ENCODE peak calls at places on chromosome 22, in six cellular contexts. Z is tibial nerve, D is upper lobe of right lung, A is heart right ventricle, S is sigmoid colon, E is K562. R is an unnamed sample.

GRCh38 chr22:20121856-20122415 is 4.9 kb upstream of the TRMT2A start:
- DNase-seq in Z (no peak), D (no peak), A (no peak), S (no peak), E (no peak), R (no peak)

GRCh38 chr22:26689553-26690301 is 32.3 kb downstream of the MIAT start:
- DNase-seq in Z (no peak), D (no peak), A (no peak), S (no peak), E (no peak), R (no peak)

GRCh38 chr22:50627452-50627913 is 469 bp downstream of the ARSA start:
- DNase-seq in Z (no peak), D (no peak), A (peak; percentile 40), S (peak; percentile 70), E (no peak), R (no peak)

GRCh38 chr22:25979968-25980367 is 189.3 kb upstream of the SEZ6L start:
- DNase-seq in Z (no peak), D (no peak), A (no peak), S (no peak), E (no peak), R (no peak)

GRCh38 chr22:25884121-25884520 is 142.1 kb downstream of the MYO18B start:
- DNase-seq in Z (no peak), D (no peak), A (no peak), S (no peak), E (no peak), R (no peak)

GRCh38 chr22:50473855-50474671 is 772 bp downstream of the SBF1 start:
- DNase-seq in Z (no peak), D (peak; percentile 79), A (peak; percentile 40), S (peak; percentile 65), E (peak; percentile 51), R (no peak)

GRCh38 chr22:29030618-29031235 is 30.9 kb downstream of the C22orf31 start:
- DNase-seq in Z (peak; percentile 65), D (peak; percentile 89), A (peak; percentile 71), S (peak; percentile 89), E (peak; percentile 67), R (no peak)

GRCh38 chr22:28051787-28052356 is 132.8 kb upstream of the PITPNB start:
- DNase-seq in Z (peak; percentile 64), D (peak; percentile 82), A (peak; percentile 81), S (peak; percentile 84), E (peak; percentile 29), R (no peak)

GRCh38 chr22:28822930-28823481 is 22.6 kb upstream of the XBP1 start:
- DNase-seq in Z (no peak), D (no peak), A (no peak), S (no peak), E (no peak), R (no peak)

GRCh38 chr22:37990862-37991261 is 6.5 kb upstream of the SOX10 start:
- DNase-seq in Z (no peak), D (no peak), A (no peak), S (no peak), E (no peak), R (no peak)

GRCh38 chr22:30313527-30314385 is 13.0 kb downstream of the TBC1D10A start:
- DNase-seq in Z (no peak), D (no peak), A (no peak), S (no peak), E (no peak), R (no peak)

GRCh38 chr22:19035474-19036228 is 86.6 kb downstream of the DGCR2 start:
- DNase-seq in Z (no peak), D (peak; percentile 58), A (no peak), S (no peak), E (peak; percentile 68), R (no peak)

GRCh38 chr22:28075260-28075981 is 156.4 kb upstream of the PITPNB start:
- DNase-seq in Z (peak; percentile 22), D (no peak), A (no peak), S (peak; percentile 71), E (peak; percentile 10), R (no peak)

GRCh38 chr22:41092847-41093371 is 517 bp downstream of the EP300 start:
- DNase-seq in Z (no peak), D (peak; percentile 74), A (peak; percentile 29), S (no peak), E (peak; percentile 9), R (peak; percentile 12)

GRCh38 chr22:49489821-49490220 is 337.9 kb downstream of the BRD1 start:
- DNase-seq in Z (no peak), D (no peak), A (no peak), S (no peak), E (no peak), R (no peak)

GRCh38 chr22:27151407-27151806 is 494.0 kb downstream of the MIAT start:
- DNase-seq in Z (no peak), D (no peak), A (no peak), S (no peak), E (no peak), R (no peak)

GRCh38 chr22:11066458-11067285 is 4461.3 kb upstream of the OR11H1 start:
- DNase-seq in Z (no peak), D (peak; percentile 72), A (no peak), S (peak; percentile 78), E (peak; percentile 31), R (no peak)

GRCh38 chr22:46678785-46679700 is 58.9 kb downstream of the GRAMD4 start:
- DNase-seq in Z (no peak), D (no peak), A (no peak), S (no peak), E (no peak), R (no peak)

GRCh38 chr22:48245119-48245485 is 1482.7 kb downstream of the TBC1D22A start:
- DNase-seq in Z (no peak), D (no peak), A (no peak), S (peak; percentile 32), E (no peak), R (no peak)

GRCh38 chr22:39536711-39537110 is 4.2 kb upstream of the RPS19BP1 start:
- DNase-seq in Z (no peak), D (no peak), A (no peak), S (no peak), E (no peak), R (no peak)

GRCh38 chr22:41327124-41327523 is 25.8 kb downstream of the ZC3H7B start:
- DNase-seq in Z (no peak), D (no peak), A (no peak), S (no peak), E (no peak), R (no peak)

GRCh38 chr22:48951836-48952235 is 875.8 kb downstream of the BRD1 start:
- DNase-seq in Z (no peak), D (no peak), A (no peak), S (peak; percentile 38), E (no peak), R (no peak)

GRCh38 chr22:38248280-38248679 is 24.5 kb downstream of the TMEM184B start:
- DNase-seq in Z (no peak), D (no peak), A (no peak), S (no peak), E (no peak), R (no peak)

GRCh38 chr22:27460596-27461347 is 340.8 kb downstream of the MN1 start:
- DNase-seq in Z (peak; percentile 20), D (no peak), A (peak; percentile 30), S (peak; percentile 73), E (no peak), R (no peak)

GRCh38 chr22:42947211-42947990 is 67.5 kb downstream of the PACSIN2 start:
- DNase-seq in Z (no peak), D (no peak), A (peak; percentile 70), S (no peak), E (no peak), R (no peak)

GRCh38 chr22:42950281-42950680 is 64.7 kb downstream of the PACSIN2 start:
- DNase-seq in Z (no peak), D (no peak), A (no peak), S (no peak), E (no peak), R (no peak)

GRCh38 chr22:42946551-42947198 is 68.3 kb downstream of the PACSIN2 start:
- DNase-seq in Z (no peak), D (no peak), A (no peak), S (no peak), E (no peak), R (no peak)

GRCh38 chr22:42949159-42949558 is 65.8 kb downstream of the PACSIN2 start:
- DNase-seq in Z (no peak), D (no peak), A (no peak), S (no peak), E (no peak), R (no peak)

DNA sequence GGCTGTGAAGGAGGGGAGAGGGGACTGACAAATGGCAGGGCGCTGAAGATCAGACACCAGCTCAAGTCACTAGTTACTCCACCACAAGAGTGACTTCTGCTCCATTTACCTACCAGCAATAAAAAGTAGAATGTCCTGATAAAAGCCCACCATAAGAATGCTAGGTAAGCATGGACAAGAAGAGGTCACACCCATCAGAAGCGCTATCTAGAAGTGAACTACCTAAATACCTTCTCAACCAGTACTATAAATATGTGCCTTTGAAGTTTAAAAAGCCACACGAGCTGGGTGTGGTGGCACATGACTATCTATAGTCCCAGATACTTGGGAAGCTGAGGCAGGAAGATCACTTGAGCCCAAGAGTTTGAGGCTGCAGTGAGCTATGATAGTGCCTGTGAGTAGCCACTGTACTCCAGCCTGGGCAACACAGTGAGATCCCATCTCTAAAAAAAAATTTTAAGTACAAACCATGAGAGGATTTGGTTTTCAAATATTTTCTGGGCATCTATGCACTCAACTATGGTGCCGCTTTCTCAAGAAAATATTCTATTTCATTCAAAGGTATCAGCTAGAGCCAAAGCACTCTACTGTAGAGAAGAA is 66.6 kb downstream of the PACSIN2 start:
- DNase-seq in Z (no peak), D (no peak), A (no peak), S (no peak), E (no peak), R (no peak)
- H3K4me1 ChIP-seq in Z (peaks cover 86% of the 10 kb centered on the region), D (peaks cover 39% of the 10 kb centered on the region), A (peaks cover 74% of the 10 kb centered on the region), S (peaks cover 73% of the 10 kb centered on the region), E (peaks cover 11% of the 10 kb centered on the region), R (peaks cover 8% of the 10 kb centered on the region)

DNA sequence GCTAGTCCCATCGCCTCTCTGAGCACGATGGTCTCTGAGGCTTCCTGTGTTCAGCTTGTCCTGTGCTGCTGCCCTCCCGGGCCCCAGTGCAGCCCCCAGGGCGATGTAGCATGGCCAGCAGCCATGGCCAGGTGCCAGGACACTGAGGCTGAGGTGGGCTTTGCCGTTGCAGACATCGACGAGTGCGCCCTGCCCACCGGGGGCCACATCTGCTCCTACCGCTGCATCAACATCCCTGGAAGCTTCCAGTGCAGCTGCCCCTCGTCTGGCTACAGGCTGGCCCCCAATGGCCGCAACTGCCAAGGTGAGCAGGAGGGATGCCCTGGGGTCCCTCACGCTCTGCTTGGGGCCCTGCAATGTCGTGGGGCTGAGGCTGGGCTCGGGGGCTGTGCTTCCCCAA is 45.8 kb downstream of the FBLN1 start:
- DNase-seq in Z (no peak), D (no peak), A (no peak), S (no peak), E (no peak), R (no peak)
- H3K4me1 ChIP-seq in Z (peaks cover 53% of the 10 kb centered on the region), D (peaks cover 20% of the 10 kb centered on the region), A (peaks cover 18% of the 10 kb centered on the region), S (peaks cover 56% of the 10 kb centered on the region), E (no peaks in the 10 kb centered on the region), R (no peaks in the 10 kb centered on the region)

DNA sequence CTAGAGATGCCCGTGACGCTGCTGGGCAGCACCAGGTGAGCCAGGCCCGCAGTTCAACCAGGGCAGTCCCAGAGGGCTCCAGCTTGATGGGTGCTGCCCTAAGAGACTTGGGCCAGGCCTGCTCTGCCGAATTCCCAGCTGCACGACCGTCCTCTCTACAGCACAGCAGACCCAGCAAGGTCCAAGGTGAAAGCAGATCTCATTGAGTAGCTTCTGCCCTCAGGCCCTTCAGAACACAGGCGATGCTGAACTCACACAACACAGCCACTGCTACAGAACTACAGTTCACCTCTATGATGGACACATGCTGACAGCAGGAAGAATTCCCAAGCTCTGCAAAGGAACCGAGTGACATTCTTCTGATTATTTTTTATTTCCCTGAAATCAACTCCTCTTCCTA is 81.6 kb downstream of the MICAL3 start:
- DNase-seq in Z (no peak), D (no peak), A (no peak), S (no peak), E (no peak), R (no peak)
- H3K4me1 ChIP-seq in Z (peaks cover 83% of the 10 kb centered on the region), D (no peaks in the 10 kb centered on the region), A (peaks cover 75% of the 10 kb centered on the region), S (peaks cover 66% of the 10 kb centered on the region), E (no peaks in the 10 kb centered on the region), R (no peaks in the 10 kb centered on the region)

GRCh38 chr22:22822106-22822505 is 65.5 kb upstream of the IGLL5 start:
- DNase-seq in Z (no peak), D (no peak), A (no peak), S (no peak), E (no peak), R (no peak)
- H3K4me1 ChIP-seq in Z (no peaks in the 10 kb centered on the region), D (peaks cover 5% of the 10 kb centered on the region), A (peaks cover 11% of the 10 kb centered on the region), S (no peaks in the 10 kb centered on the region), E (no peaks in the 10 kb centered on the region), R (peaks cover 64% of the 10 kb centered on the region)